ENCODE peak calls at places on chromosomes 4 and X, in four cellular contexts. One of them, this sample, is unnamed.

GRCh38 chr4:112523764-112524505 is 8.0 kb upstream of the NEUROG2 start:
- DNase-seq in AG04449: no peak
- DNase-seq in prostate gland: no peak
- DNase-seq in OCI-LY7: peak
- DNase-seq in this sample: peak

GRCh38 chr4:153205757-153206156 is 1.5 kb downstream of the TRIM2 start:
- DNase-seq in OCI-LY7: no peak
- DNase-seq in AG04449: no peak
- DNase-seq in prostate gland: no peak
- DNase-seq in this sample: no peak

GRCh38 chrX:35380808-35381700 is 417.1 kb upstream of the MAGEB16 start:
- DNase-seq in prostate gland: no peak
- DNase-seq in AG04449: no peak
- DNase-seq in OCI-LY7: peak
- DNase-seq in this sample: no peak

GRCh38 chr4:116796022-116796421 is 289.4 kb downstream of the TRAM1L1 start:
- DNase-seq in OCI-LY7: no peak
- DNase-seq in AG04449: no peak
- DNase-seq in prostate gland: no peak
- DNase-seq in this sample: no peak

GRCh38 chr4:33062155-33062554 is 2342.0 kb downstream of the PCDH7 start:
- DNase-seq in OCI-LY7: no peak
- DNase-seq in prostate gland: no peak
- DNase-seq in AG04449: no peak
- DNase-seq in this sample: no peak

GRCh38 chr4:77367638-77368037 is 210.6 kb downstream of the CCNG2 start:
- DNase-seq in prostate gland: no peak
- DNase-seq in AG04449: no peak
- DNase-seq in OCI-LY7: peak
- DNase-seq in this sample: no peak

GRCh38 chr4:25638221-25638601 is 17.4 kb upstream of the SLC34A2 start:
- DNase-seq in prostate gland: no peak
- DNase-seq in OCI-LY7: no peak
- DNase-seq in AG04449: no peak
- DNase-seq in this sample: no peak

GRCh38 chrX:56802921-56803848 is 74.1 kb downstream of the NBDY start:
- DNase-seq in OCI-LY7: no peak
- DNase-seq in AG04449: no peak
- DNase-seq in prostate gland: peak
- DNase-seq in this sample: peak

GRCh38 chr4:16079046-16079445 is 4.8 kb downstream of the PROM1 start:
- DNase-seq in prostate gland: no peak
- DNase-seq in OCI-LY7: no peak
- DNase-seq in AG04449: no peak
- DNase-seq in this sample: no peak

GRCh38 chr4:174523003-174523693 is 860 bp upstream of the HPGD start:
- DNase-seq in OCI-LY7: no peak
- DNase-seq in AG04449: no peak
- DNase-seq in prostate gland: peak
- DNase-seq in this sample: no peak

GRCh38 chr4:158758142-158758541 is 10.7 kb upstream of the FNIP2 start:
- DNase-seq in prostate gland: no peak
- DNase-seq in OCI-LY7: no peak
- DNase-seq in AG04449: no peak
- DNase-seq in this sample: no peak

GRCh38 chr4:88008624-88009235 is 1.3 kb downstream of the PKD2 start:
- DNase-seq in OCI-LY7: no peak
- DNase-seq in AG04449: no peak
- DNase-seq in prostate gland: no peak
- DNase-seq in this sample: no peak

GRCh38 chrX:23383411-23383810 is 48.8 kb downstream of the PTCHD1 start:
- DNase-seq in OCI-LY7: no peak
- DNase-seq in AG04449: no peak
- DNase-seq in prostate gland: no peak
- DNase-seq in this sample: no peak

GRCh38 chr4:97153042-97153441 is 990.2 kb downstream of the STPG2 start:
- DNase-seq in OCI-LY7: peak
- DNase-seq in prostate gland: no peak
- DNase-seq in AG04449: no peak
- DNase-seq in this sample: peak

GRCh38 chr4:146095091-146095690 is 80.3 kb upstream of the LSM6 start:
- DNase-seq in AG04449: no peak
- DNase-seq in OCI-LY7: peak
- DNase-seq in prostate gland: peak
- DNase-seq in this sample: peak

GRCh38 chr4:65623509-65623908 is 46.8 kb downstream of the EPHA5 start:
- DNase-seq in prostate gland: no peak
- DNase-seq in AG04449: no peak
- DNase-seq in OCI-LY7: no peak
- DNase-seq in this sample: no peak

GRCh38 chr4:139665690-139666529 is at the start of gene MGST2:
- DNase-seq in OCI-LY7: peak
- DNase-seq in prostate gland: peak
- DNase-seq in AG04449: no peak
- DNase-seq in this sample: peak

GRCh38 chr4:83585982-83586508 is 50.1 kb downstream of the GPAT3 start:
- DNase-seq in prostate gland: no peak
- DNase-seq in AG04449: no peak
- DNase-seq in OCI-LY7: no peak
- DNase-seq in this sample: no peak

GRCh38 chrX:20431486-20431885 is 164.8 kb upstream of the RPS6KA3 start:
- DNase-seq in prostate gland: no peak
- DNase-seq in AG04449: no peak
- DNase-seq in OCI-LY7: no peak
- DNase-seq in this sample: no peak

GRCh38 chr4:18113710-18114331 is 92.3 kb upstream of the LCORL start:
- DNase-seq in prostate gland: no peak
- DNase-seq in OCI-LY7: no peak
- DNase-seq in AG04449: no peak
- DNase-seq in this sample: no peak

GRCh38 chr4:16721618-16722291 is 176.7 kb downstream of the LDB2 start:
- DNase-seq in AG04449: no peak
- DNase-seq in prostate gland: no peak
- DNase-seq in OCI-LY7: no peak
- DNase-seq in this sample: no peak

GRCh38 chrX:46838482-46838857 is 1.6 kb downstream of the RP2 start:
- DNase-seq in OCI-LY7: no peak
- DNase-seq in AG04449: no peak
- DNase-seq in prostate gland: no peak
- DNase-seq in this sample: no peak

GRCh38 chrX:2710496-2710895 is 19.4 kb downstream of the CD99 start:
- DNase-seq in prostate gland: no peak
- DNase-seq in AG04449: no peak
- DNase-seq in OCI-LY7: no peak
- DNase-seq in this sample: no peak

GRCh38 chr4:38837849-38838248 is 18.8 kb downstream of the TLR6 start:
- DNase-seq in OCI-LY7: no peak
- DNase-seq in prostate gland: no peak
- DNase-seq in AG04449: no peak
- DNase-seq in this sample: no peak

GRCh38 chrX:108036298-108036973 is 8.4 kb upstream of the VSIG1 start:
- DNase-seq in OCI-LY7: no peak
- DNase-seq in prostate gland: no peak
- DNase-seq in AG04449: peak
- DNase-seq in this sample: no peak

GRCh38 chrX:3598696-3599095 is 114.8 kb downstream of the PRKX start:
- DNase-seq in AG04449: no peak
- DNase-seq in prostate gland: no peak
- DNase-seq in OCI-LY7: no peak
- DNase-seq in this sample: no peak

GRCh38 chr4:84971319-84971932 is 4.9 kb upstream of the WDFY3 start:
- DNase-seq in prostate gland: no peak
- DNase-seq in OCI-LY7: peak
- DNase-seq in AG04449: no peak
- DNase-seq in this sample: no peak

GRCh38 chr4:187993827-187994226 is 1.7 kb upstream of the ZFP42 start:
- DNase-seq in prostate gland: no peak
- DNase-seq in OCI-LY7: no peak
- DNase-seq in AG04449: no peak
- DNase-seq in this sample: peak
- TF ChIP-seq CTCF in prostate gland: no peak
- TF ChIP-seq CTCF in OCI-LY7: peak
- TF ChIP-seq CTCF in AG04449: no peak
- TF ChIP-seq CTCF in this sample: peak

DNA sequence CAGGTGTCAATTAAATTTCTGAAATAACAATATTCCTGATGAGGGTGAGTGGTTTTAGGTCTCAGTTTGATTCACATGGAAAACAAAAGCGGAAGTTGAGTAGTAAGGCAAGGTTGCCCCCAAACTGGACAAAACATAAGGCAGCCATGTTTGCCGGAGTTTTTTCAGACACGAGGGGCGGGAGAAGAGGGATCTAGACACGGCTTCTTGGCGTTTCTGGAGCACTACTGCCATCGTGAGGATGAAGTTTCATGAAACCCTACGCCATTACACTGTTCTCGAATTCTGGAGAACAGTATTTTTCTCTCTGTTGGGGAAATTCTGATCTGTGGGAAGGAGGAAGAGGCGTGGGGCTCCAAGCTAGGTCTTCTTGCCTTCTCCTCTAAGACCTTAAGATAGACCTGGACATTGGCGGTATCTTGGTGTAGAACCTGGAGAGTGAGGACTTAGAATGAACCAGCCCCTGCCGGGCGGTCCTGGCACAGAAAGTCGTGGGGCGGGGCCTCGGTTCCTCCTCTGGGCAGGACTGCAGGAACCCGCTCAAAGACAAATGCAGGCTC is 160.3 kb downstream of the OR13H1 start:
- DNase-seq in OCI-LY7: no peak
- DNase-seq in prostate gland: no peak
- DNase-seq in AG04449: no peak
- DNase-seq in this sample: no peak
- TF ChIP-seq CTCF in OCI-LY7: no peak
- TF ChIP-seq CTCF in prostate gland: no peak
- TF ChIP-seq CTCF in AG04449: no peak
- TF ChIP-seq CTCF in this sample: no peak

GRCh38 chr4:6674500-6675149 is 19.1 kb upstream of the S100P start:
- DNase-seq in OCI-LY7: peak
- DNase-seq in AG04449: no peak
- DNase-seq in prostate gland: peak
- DNase-seq in this sample: no peak
- TF ChIP-seq CTCF in OCI-LY7: peak
- TF ChIP-seq CTCF in AG04449: peak
- TF ChIP-seq CTCF in prostate gland: peak
- TF ChIP-seq CTCF in this sample: peak

DNA sequence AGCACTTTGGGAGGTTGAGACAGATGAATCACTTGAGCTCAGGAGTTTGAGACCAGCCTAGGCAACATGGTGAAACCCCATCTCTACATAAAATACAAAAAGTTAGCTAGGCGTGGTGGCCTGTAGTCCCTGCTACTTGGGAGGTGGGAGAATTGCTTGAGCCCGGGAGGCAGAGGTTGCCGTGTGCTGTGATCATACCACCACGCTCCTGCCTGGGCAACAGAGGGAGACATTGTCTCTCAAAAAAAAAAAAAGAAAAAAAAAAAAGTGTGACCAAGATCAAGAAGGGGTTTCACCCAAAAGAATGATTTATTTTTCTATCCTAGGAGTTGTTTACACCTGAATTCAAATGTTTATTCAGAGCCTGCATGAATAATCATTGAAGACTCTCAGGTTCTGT is 572.4 kb upstream of the GALNT7 start:
- DNase-seq in AG04449: no peak
- DNase-seq in OCI-LY7: no peak
- DNase-seq in prostate gland: no peak
- DNase-seq in this sample: no peak
- TF ChIP-seq CTCF in AG04449: no peak
- TF ChIP-seq CTCF in OCI-LY7: no peak
- TF ChIP-seq CTCF in prostate gland: no peak
- TF ChIP-seq CTCF in this sample: no peak

GRCh38 chrX:15594371-15594770 is 6.4 kb downstream of the ACE2 start:
- DNase-seq in OCI-LY7: no peak
- DNase-seq in prostate gland: no peak
- DNase-seq in AG04449: no peak
- DNase-seq in this sample: no peak
- TF ChIP-seq CTCF in OCI-LY7: peak
- TF ChIP-seq CTCF in prostate gland: no peak
- TF ChIP-seq CTCF in AG04449: no peak
- TF ChIP-seq CTCF in this sample: no peak

DNA sequence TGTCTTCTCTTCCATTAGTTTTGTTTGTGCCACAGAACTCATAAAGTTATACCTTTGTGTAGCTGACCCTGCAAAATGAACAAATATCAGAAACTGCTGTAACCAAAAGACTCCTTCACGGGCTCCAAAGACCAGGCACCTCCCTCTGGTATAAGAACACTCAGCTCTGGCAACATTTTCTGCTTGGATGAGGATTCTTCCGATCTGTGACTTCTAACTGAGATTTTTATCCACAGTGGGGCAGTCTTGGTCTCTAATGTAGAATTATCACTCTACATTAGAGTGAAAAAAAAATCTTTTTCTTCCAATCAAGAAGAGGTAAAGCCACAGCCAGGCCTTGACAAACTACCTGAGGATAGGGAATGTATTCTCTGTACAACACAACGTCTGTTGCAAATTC is 38.5 kb upstream of the PRSS48 start:
- DNase-seq in AG04449: no peak
- DNase-seq in OCI-LY7: no peak
- DNase-seq in prostate gland: no peak
- DNase-seq in this sample: no peak
- TF ChIP-seq CTCF in AG04449: no peak
- TF ChIP-seq CTCF in OCI-LY7: no peak
- TF ChIP-seq CTCF in prostate gland: no peak
- TF ChIP-seq CTCF in this sample: no peak

This sample was measured in nephron progenitor cell.